ENCODE peak calls at places on chromosomes 1 and 21, in nine cellular contexts. One of them, this sample, is unnamed.

GRCh38 chr1:180762796-180763195 is 131.0 kb downstream of the XPR1 start:
- DNase-seq in heart right ventricle: no peak
- DNase-seq in fibroblast of lung: no peak
- DNase-seq in heart left ventricle: no peak
- DNase-seq in esophagus squamous epithelium: no peak
- DNase-seq in tibial artery: no peak
- DNase-seq in left ventricle myocardium inferior: no peak
- DNase-seq in testis: no peak
- DNase-seq in prostate gland: no peak
- DNase-seq in this sample: no peak

GRCh38 chr21:45080639-45081414 is 6.4 kb downstream of the ADARB1 start:
- DNase-seq in heart left ventricle: no peak
- DNase-seq in prostate gland: no peak
- DNase-seq in fibroblast of lung: peak; percentile 52
- DNase-seq in testis: no peak
- DNase-seq in esophagus squamous epithelium: no peak
- DNase-seq in left ventricle myocardium inferior: no peak
- DNase-seq in heart right ventricle: no peak
- DNase-seq in tibial artery: no peak
- DNase-seq in this sample: no peak

GRCh38 chr1:75130312-75130677 is 3.9 kb upstream of the LHX8 start:
- DNase-seq in prostate gland: no peak
- DNase-seq in fibroblast of lung: no peak
- DNase-seq in tibial artery: no peak
- DNase-seq in left ventricle myocardium inferior: no peak
- DNase-seq in heart right ventricle: no peak
- DNase-seq in testis: no peak
- DNase-seq in heart left ventricle: no peak
- DNase-seq in esophagus squamous epithelium: no peak
- DNase-seq in this sample: no peak

GRCh38 chr1:207244409-207244801 is 77.1 kb upstream of the CD55 start:
- DNase-seq in esophagus squamous epithelium: no peak
- DNase-seq in testis: no peak
- DNase-seq in tibial artery: no peak
- DNase-seq in heart left ventricle: no peak
- DNase-seq in prostate gland: no peak
- DNase-seq in fibroblast of lung: no peak
- DNase-seq in heart right ventricle: no peak
- DNase-seq in left ventricle myocardium inferior: no peak
- DNase-seq in this sample: no peak

GRCh38 chr21:42539342-42539741 is 25.7 kb downstream of the SLC37A1 start:
- DNase-seq in fibroblast of lung: no peak
- DNase-seq in testis: no peak
- DNase-seq in left ventricle myocardium inferior: no peak
- DNase-seq in heart right ventricle: no peak
- DNase-seq in prostate gland: peak; percentile 46
- DNase-seq in heart left ventricle: peak; percentile 18
- DNase-seq in esophagus squamous epithelium: no peak
- DNase-seq in tibial artery: no peak
- DNase-seq in this sample: peak; percentile 73

GRCh38 chr1:108947871-108948525 is 15.3 kb downstream of the CLCC1 start:
- DNase-seq in heart left ventricle: no peak
- DNase-seq in testis: no peak
- DNase-seq in left ventricle myocardium inferior: no peak
- DNase-seq in heart right ventricle: no peak
- DNase-seq in prostate gland: peak; percentile 14
- DNase-seq in esophagus squamous epithelium: no peak
- DNase-seq in tibial artery: no peak
- DNase-seq in fibroblast of lung: peak; percentile 25
- DNase-seq in this sample: no peak

GRCh38 chr1:111955755-111956154 is 33.7 kb downstream of the KCND3 start:
- DNase-seq in esophagus squamous epithelium: no peak
- DNase-seq in left ventricle myocardium inferior: no peak
- DNase-seq in prostate gland: no peak
- DNase-seq in fibroblast of lung: peak; percentile 10
- DNase-seq in tibial artery: no peak
- DNase-seq in heart right ventricle: no peak
- DNase-seq in testis: no peak
- DNase-seq in heart left ventricle: no peak
- DNase-seq in this sample: no peak

GRCh38 chr1:209797978-209798639 is 7.8 kb downstream of the IRF6 start:
- DNase-seq in testis: no peak
- DNase-seq in heart left ventricle: no peak
- DNase-seq in fibroblast of lung: peak; percentile 68
- DNase-seq in prostate gland: peak; percentile 29
- DNase-seq in heart right ventricle: no peak
- DNase-seq in left ventricle myocardium inferior: no peak
- DNase-seq in tibial artery: no peak
- DNase-seq in esophagus squamous epithelium: no peak
- DNase-seq in this sample: no peak

GRCh38 chr1:2418791-2419320 is 6.5 kb upstream of the PEX10 start:
- DNase-seq in esophagus squamous epithelium: no peak
- DNase-seq in tibial artery: no peak
- DNase-seq in heart left ventricle: peak; percentile 54
- DNase-seq in left ventricle myocardium inferior: no peak
- DNase-seq in heart right ventricle: no peak
- DNase-seq in prostate gland: no peak
- DNase-seq in testis: no peak
- DNase-seq in fibroblast of lung: no peak
- DNase-seq in this sample: no peak

GRCh38 chr21:45276620-45277019 is 11.1 kb downstream of the POFUT2 start:
- DNase-seq in heart left ventricle: no peak
- DNase-seq in tibial artery: peak; percentile 11
- DNase-seq in esophagus squamous epithelium: no peak
- DNase-seq in left ventricle myocardium inferior: no peak
- DNase-seq in heart right ventricle: no peak
- DNase-seq in prostate gland: no peak
- DNase-seq in fibroblast of lung: no peak
- DNase-seq in testis: no peak
- DNase-seq in this sample: no peak

GRCh38 chr1:173202430-173203145 is 4.5 kb downstream of the TNFSF4 start:
- DNase-seq in heart right ventricle: no peak
- DNase-seq in testis: peak; percentile 43
- DNase-seq in esophagus squamous epithelium: no peak
- DNase-seq in fibroblast of lung: peak; percentile 97
- DNase-seq in prostate gland: peak; percentile 41
- DNase-seq in left ventricle myocardium inferior: no peak
- DNase-seq in heart left ventricle: no peak
- DNase-seq in tibial artery: no peak
- DNase-seq in this sample: no peak

GRCh38 chr1:204455063-204455830 is 39.4 kb downstream of the PIK3C2B start:
- DNase-seq in testis: no peak
- DNase-seq in fibroblast of lung: no peak
- DNase-seq in prostate gland: no peak
- DNase-seq in esophagus squamous epithelium: no peak
- DNase-seq in heart left ventricle: no peak
- DNase-seq in left ventricle myocardium inferior: no peak
- DNase-seq in heart right ventricle: no peak
- DNase-seq in tibial artery: no peak
- DNase-seq in this sample: no peak

GRCh38 chr21:24583473-24583872 is 1023.8 kb downstream of the MRPL39 start:
- DNase-seq in testis: no peak
- DNase-seq in prostate gland: no peak
- DNase-seq in left ventricle myocardium inferior: no peak
- DNase-seq in heart right ventricle: no peak
- DNase-seq in heart left ventricle: no peak
- DNase-seq in fibroblast of lung: no peak
- DNase-seq in esophagus squamous epithelium: no peak
- DNase-seq in tibial artery: no peak
- DNase-seq in this sample: no peak

GRCh38 chr1:36115200-36115669 is 9.8 kb downstream of the COL8A2 start:
- DNase-seq in tibial artery: peak; percentile 47
- DNase-seq in fibroblast of lung: peak; percentile 90
- DNase-seq in prostate gland: no peak
- DNase-seq in testis: no peak
- DNase-seq in left ventricle myocardium inferior: peak; percentile 33
- DNase-seq in heart right ventricle: no peak
- DNase-seq in heart left ventricle: no peak
- DNase-seq in esophagus squamous epithelium: no peak
- DNase-seq in this sample: no peak

DNA sequence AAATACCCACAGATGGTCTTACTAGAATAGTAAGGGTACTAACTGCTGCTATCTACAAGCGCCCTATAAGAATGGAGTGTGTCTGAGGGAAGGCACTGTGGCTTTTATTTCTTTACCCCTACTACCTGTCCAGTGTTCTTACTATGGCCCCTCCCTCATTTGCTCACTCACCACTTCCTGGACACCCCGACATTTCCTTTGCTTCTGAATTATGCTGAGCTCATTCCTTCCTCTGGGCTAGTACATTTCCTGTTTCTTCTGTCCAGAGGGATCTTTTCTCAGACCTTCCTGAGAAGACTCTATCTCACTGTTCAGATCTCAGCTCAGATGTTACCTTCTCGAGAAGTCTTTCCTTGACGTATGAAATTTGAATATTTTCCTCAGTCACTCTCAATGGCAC is 192.1 kb upstream of the DAB1 start:
- DNase-seq in prostate gland: no peak
- DNase-seq in esophagus squamous epithelium: no peak
- DNase-seq in testis: no peak
- DNase-seq in tibial artery: no peak
- DNase-seq in heart left ventricle: no peak
- DNase-seq in heart right ventricle: no peak
- DNase-seq in left ventricle myocardium inferior: no peak
- DNase-seq in fibroblast of lung: no peak
- DNase-seq in this sample: no peak
- H3K27ac ChIP-seq in prostate gland: no peak overlapping the region
- H3K27ac ChIP-seq in esophagus squamous epithelium: no peak overlapping the region
- H3K27ac ChIP-seq in testis: no peak overlapping the region
- H3K27ac ChIP-seq in tibial artery: no peak overlapping the region
- H3K27ac ChIP-seq in heart left ventricle: no peak overlapping the region
- H3K27ac ChIP-seq in heart right ventricle: no peak overlapping the region
- H3K27ac ChIP-seq in left ventricle myocardium inferior: no peak overlapping the region
- H3K27ac ChIP-seq in fibroblast of lung: no peak overlapping the region
- H3K27ac ChIP-seq in this sample: no peak overlapping the region

DNA sequence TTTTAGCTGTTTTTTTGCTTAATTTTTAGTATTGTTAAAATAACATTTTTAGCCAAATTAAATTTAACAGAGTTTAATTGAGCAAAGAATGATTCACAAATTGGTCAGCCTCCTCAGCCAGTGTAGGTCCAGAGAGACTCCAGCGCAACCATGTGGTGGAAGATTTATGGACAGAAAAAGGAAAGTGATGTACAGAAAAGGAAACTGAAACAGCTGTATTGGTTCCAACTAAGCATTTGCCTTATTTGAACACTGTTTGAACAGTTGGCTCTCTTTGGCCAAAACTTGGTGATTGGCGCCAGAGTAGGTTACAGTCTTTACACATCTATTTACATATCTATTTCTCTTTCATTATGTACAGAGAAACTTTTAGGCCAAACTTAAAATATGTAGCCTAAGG is 19.4 kb downstream of the RPS6KC1 start:
- DNase-seq in left ventricle myocardium inferior: no peak
- DNase-seq in testis: peak; percentile 31
- DNase-seq in heart left ventricle: no peak
- DNase-seq in fibroblast of lung: peak; percentile 71
- DNase-seq in esophagus squamous epithelium: no peak
- DNase-seq in heart right ventricle: no peak
- DNase-seq in tibial artery: no peak
- DNase-seq in prostate gland: peak; percentile 9
- DNase-seq in this sample: no peak
- TF ChIP-seq CTCF in left ventricle myocardium inferior: no peak
- TF ChIP-seq CTCF in testis: no peak
- TF ChIP-seq CTCF in heart left ventricle: peak; percentile 10
- TF ChIP-seq CTCF in fibroblast of lung: peak; percentile 13
- TF ChIP-seq CTCF in esophagus squamous epithelium: no peak
- TF ChIP-seq CTCF in heart right ventricle: no peak
- TF ChIP-seq CTCF in tibial artery: peak; percentile 26
- TF ChIP-seq CTCF in prostate gland: no peak
- TF ChIP-seq CTCF in this sample: no peak

DNA sequence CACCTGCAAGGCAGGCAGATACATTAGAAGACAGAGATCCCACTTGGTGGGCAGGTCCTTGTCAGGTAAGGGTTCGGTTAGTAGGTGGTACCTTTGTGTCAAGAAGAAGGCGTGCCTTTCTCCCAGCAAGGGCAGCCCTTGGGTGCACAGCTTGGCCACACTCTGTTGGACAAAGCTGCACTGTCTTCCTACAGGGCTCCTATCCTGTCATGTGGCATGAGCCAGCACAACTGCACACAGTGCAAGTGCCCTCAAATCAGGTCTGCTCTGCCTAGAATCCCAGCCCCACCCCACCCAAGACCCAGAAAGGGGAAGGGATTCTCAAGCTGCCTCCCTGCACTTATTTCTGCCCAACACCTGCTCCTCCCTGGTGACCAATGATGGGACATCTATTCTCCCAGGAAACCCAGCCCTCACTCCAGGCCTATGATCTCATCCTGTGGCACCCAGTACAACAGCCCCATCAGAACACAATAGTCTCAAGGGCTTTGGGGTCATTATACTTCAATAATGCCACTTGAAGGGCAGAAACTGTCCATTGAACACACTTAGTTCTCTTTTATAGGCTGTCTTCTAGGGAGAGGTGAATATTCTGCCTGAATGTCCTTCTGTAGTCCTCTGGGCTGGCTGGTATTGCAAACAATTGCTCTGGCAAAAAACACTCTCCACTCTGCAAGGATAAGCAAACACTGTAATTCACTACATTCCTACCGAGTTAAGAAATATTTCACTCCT is 43.0 kb upstream of the IGSF3 start:
- DNase-seq in esophagus squamous epithelium: no peak
- DNase-seq in tibial artery: no peak
- DNase-seq in fibroblast of lung: no peak
- DNase-seq in left ventricle myocardium inferior: no peak
- DNase-seq in prostate gland: no peak
- DNase-seq in heart left ventricle: no peak
- DNase-seq in testis: no peak
- DNase-seq in heart right ventricle: no peak
- DNase-seq in this sample: no peak
- H3K27ac ChIP-seq in esophagus squamous epithelium: no peak overlapping the region
- H3K27ac ChIP-seq in tibial artery: no peak overlapping the region
- H3K27ac ChIP-seq in fibroblast of lung: no peak overlapping the region
- H3K27ac ChIP-seq in left ventricle myocardium inferior: no peak overlapping the region
- H3K27ac ChIP-seq in prostate gland: no peak overlapping the region
- H3K27ac ChIP-seq in heart left ventricle: no peak overlapping the region
- H3K27ac ChIP-seq in testis: no peak overlapping the region
- H3K27ac ChIP-seq in heart right ventricle: no peak overlapping the region
- H3K27ac ChIP-seq in this sample: peak overlapping the region; percentile 63

DNA sequence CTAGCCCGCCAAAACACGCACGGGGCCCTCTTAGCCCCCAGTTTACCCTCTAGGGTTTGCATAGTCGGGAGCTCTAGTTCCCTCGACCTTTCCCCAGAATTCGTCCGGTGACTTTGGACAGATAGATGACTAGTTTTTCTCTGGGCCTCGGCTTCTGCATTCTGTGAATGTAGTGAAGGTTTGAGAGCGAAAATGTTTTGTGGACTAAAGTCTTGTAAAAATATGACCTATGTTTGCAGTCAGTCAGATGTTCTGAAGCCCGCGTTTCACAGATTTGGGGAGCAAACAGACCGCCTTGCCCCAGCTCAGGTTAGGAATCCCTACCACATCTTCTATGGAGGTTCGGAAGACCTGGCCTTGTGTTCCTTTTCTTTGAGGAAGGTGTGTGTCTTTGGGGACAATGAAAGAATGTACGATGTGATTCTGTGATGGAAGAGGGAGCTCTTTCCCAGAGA is 401 bp downstream of the UQCRH start:
- DNase-seq in heart right ventricle: no peak
- DNase-seq in fibroblast of lung: no peak
- DNase-seq in left ventricle myocardium inferior: no peak
- DNase-seq in heart left ventricle: no peak
- DNase-seq in esophagus squamous epithelium: no peak
- DNase-seq in tibial artery: no peak
- DNase-seq in testis: no peak
- DNase-seq in prostate gland: no peak
- DNase-seq in this sample: no peak
- TF ChIP-seq CTCF in heart right ventricle: no peak
- TF ChIP-seq CTCF in fibroblast of lung: no peak
- TF ChIP-seq CTCF in left ventricle myocardium inferior: no peak
- TF ChIP-seq CTCF in heart left ventricle: no peak
- TF ChIP-seq CTCF in esophagus squamous epithelium: no peak
- TF ChIP-seq CTCF in tibial artery: no peak
- TF ChIP-seq CTCF in testis: no peak
- TF ChIP-seq CTCF in prostate gland: no peak
- TF ChIP-seq CTCF in this sample: no peak

GRCh38 chr1:61451214-61451968 is 273.6 kb downstream of the TM2D1 start:
- DNase-seq in heart left ventricle: no peak
- DNase-seq in testis: no peak
- DNase-seq in left ventricle myocardium inferior: no peak
- DNase-seq in heart right ventricle: no peak
- DNase-seq in esophagus squamous epithelium: no peak
- DNase-seq in tibial artery: no peak
- DNase-seq in fibroblast of lung: no peak
- DNase-seq in prostate gland: no peak
- DNase-seq in this sample: no peak
- H3K27ac ChIP-seq in heart left ventricle: peak overlapping the region; percentile 75
- H3K27ac ChIP-seq in testis: peak overlapping the region; percentile 69
- H3K27ac ChIP-seq in left ventricle myocardium inferior: peak overlapping the region; percentile 84
- H3K27ac ChIP-seq in heart right ventricle: peak overlapping the region; percentile 88
- H3K27ac ChIP-seq in esophagus squamous epithelium: peak overlapping the region; percentile 79
- H3K27ac ChIP-seq in tibial artery: peak overlapping the region; percentile 93
- H3K27ac ChIP-seq in fibroblast of lung: no peak overlapping the region
- H3K27ac ChIP-seq in prostate gland: peak overlapping the region; percentile 18
- H3K27ac ChIP-seq in this sample: no peak overlapping the region

This sample was measured in upper lobe of right lung.